ENCODE peak calls at places on chromosomes 12 and 14, in four cellular contexts. W is fibroblast of lung, G is hepatocyte, K is mucosa of descending colon. S is an unnamed sample.

GRCh38 chr14:77111021-77111420 is 13.0 kb downstream of the CIPC start:
- DNase-seq in W (peak), G (no peak), K (no peak), S (no peak)

GRCh38 chr14:30277268-30277667 is 281.7 kb upstream of the G2E3 start:
- DNase-seq in W (no peak), G (no peak), K (no peak), S (no peak)

GRCh38 chr14:65238456-65238855 is 136.1 kb upstream of the MAX start:
- DNase-seq in W (peak), G (peak), K (no peak), S (no peak)

GRCh38 chr12:75932241-75932640 is 99.3 kb downstream of the PHLDA1 start:
- DNase-seq in W (no peak), G (no peak), K (no peak), S (no peak)

GRCh38 chr12:71947645-71948105 is 9.0 kb downstream of the TPH2 start:
- DNase-seq in W (peak), G (peak), K (no peak), S (no peak)

GRCh38 chr14:90624228-90624627 is 192.0 kb downstream of the TTC7B start:
- DNase-seq in W (peak), G (no peak), K (no peak), S (no peak)

GRCh38 chr12:23108957-23109356 is 484.0 kb downstream of the ETNK1 start:
- DNase-seq in W (no peak), G (no peak), K (no peak), S (no peak)

GRCh38 chr12:110857528-110857927 is 10.7 kb downstream of the CCDC63 start:
- DNase-seq in W (no peak), G (no peak), K (no peak), S (no peak)

GRCh38 chr14:48805315-48805714 is 780.9 kb downstream of the RPS29 start:
- DNase-seq in W (no peak), G (peak), K (no peak), S (no peak)

GRCh38 chr14:21136024-21136423 is 19.8 kb downstream of the OR5AU1 start:
- DNase-seq in W (peak), G (no peak), K (no peak), S (no peak)

GRCh38 chr14:79464468-79464867 is 746.8 kb downstream of the DIO2 start:
- DNase-seq in W (peak), G (no peak), K (no peak), S (no peak)

GRCh38 chr12:52214421-52214802 is 18.6 kb upstream of the KRT7 start:
- DNase-seq in W (no peak), G (no peak), K (no peak), S (no peak)

GRCh38 chr14:34593740-34594375 is 36.1 kb downstream of the SNX6 start:
- DNase-seq in W (peak), G (no peak), K (peak), S (no peak)

GRCh38 chr12:68175566-68176033 is 16.1 kb upstream of the IFNG start:
- DNase-seq in W (no peak), G (no peak), K (no peak), S (no peak)

GRCh38 chr12:32482226-32482625 is 82.9 kb downstream of the FGD4 start:
- DNase-seq in W (no peak), G (no peak), K (no peak), S (no peak)

GRCh38 chr12:54385251-54385914 is 850 bp upstream of the ZNF385A start:
- DNase-seq in W (no peak), G (no peak), K (no peak), S (no peak)

GRCh38 chr12:92412931-92413685 is 267.5 kb upstream of the BTG1 start:
- DNase-seq in W (peak), G (no peak), K (no peak), S (no peak)

GRCh38 chr14:25430808-25431207 is 380.9 kb upstream of the STXBP6 start:
- DNase-seq in W (no peak), G (no peak), K (no peak), S (no peak)

GRCh38 chr14:25436906-25437305 is 387.0 kb upstream of the STXBP6 start:
- DNase-seq in W (no peak), G (no peak), K (no peak), S (no peak)

GRCh38 chr14:25431211-25432076 is 381.5 kb upstream of the STXBP6 start:
- DNase-seq in W (no peak), G (peak), K (no peak), S (no peak)
- TF ChIP-seq CTCF in W (no peak), G (peak), K (no peak), S (no peak)

GRCh38 chr14:81302613-81303012 is 81.9 kb upstream of the GTF2A1 start:
- DNase-seq in W (no peak), G (no peak), K (no peak), S (no peak)
- TF ChIP-seq CTCF in W (no peak), G (no peak), K (no peak), S (no peak)

GRCh38 chr14:67436006-67436866 is 24.3 kb upstream of the PLEK2 start:
- DNase-seq in W (no peak), G (no peak), K (no peak), S (no peak)
- TF ChIP-seq CTCF in W (no peak), G (no peak), K (no peak), S (no peak)

DNA sequence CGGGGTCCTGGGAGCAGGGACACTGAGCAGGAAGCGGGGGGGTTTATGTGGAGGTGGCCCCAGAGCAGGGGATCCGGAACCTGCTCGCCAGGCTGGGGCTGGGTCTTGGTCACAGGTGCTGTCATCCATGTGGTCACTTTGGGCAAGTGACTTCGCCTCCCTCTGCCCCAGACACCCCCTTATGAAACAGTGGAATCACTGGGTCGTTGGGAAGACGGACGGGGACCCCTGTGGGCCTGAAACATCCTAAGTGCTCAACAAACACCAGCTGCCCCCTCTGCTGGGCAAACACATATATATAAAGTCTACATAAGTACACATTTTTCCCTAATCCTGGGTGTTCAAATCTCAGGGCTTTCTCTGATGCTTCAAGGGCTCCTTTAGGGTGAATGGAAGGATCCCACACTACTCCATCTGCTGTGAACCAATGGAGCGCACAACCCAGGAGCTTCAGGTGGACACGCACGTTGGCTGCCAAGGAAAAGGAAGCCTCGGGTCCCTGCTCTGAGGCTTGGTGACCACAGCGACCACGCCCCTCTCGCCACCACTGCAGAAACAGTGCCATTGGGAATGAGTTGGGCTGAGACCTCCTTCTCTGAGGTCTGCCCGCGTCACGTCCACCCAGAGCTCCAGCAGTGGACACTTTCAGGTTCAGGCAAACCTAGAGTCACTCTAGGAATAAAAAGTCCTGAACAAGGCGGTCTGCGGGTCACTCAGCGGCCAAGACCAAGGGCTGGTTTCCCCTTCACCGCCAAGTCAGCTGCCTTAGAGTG is 54.6 kb downstream of the CDC42BPB start:
- DNase-seq in W (no peak), G (no peak), K (no peak), S (no peak)
- TF ChIP-seq CTCF in W (peak), G (no peak), K (no peak), S (no peak)

GRCh38 chr12:127712561-127712960 is 554.4 kb upstream of the TMEM132C start:
- DNase-seq in W (no peak), G (no peak), K (no peak), S (no peak)

GRCh38 chr12:127716181-127716580 is 550.8 kb upstream of the TMEM132C start:
- DNase-seq in W (no peak), G (no peak), K (no peak), S (no peak)

GRCh38 chr12:127711108-127711507 is 555.9 kb upstream of the TMEM132C start:
- DNase-seq in W (no peak), G (no peak), K (no peak), S (no peak)
- TF ChIP-seq CTCF in W (peak), G (peak), K (no peak), S (peak)

DNA sequence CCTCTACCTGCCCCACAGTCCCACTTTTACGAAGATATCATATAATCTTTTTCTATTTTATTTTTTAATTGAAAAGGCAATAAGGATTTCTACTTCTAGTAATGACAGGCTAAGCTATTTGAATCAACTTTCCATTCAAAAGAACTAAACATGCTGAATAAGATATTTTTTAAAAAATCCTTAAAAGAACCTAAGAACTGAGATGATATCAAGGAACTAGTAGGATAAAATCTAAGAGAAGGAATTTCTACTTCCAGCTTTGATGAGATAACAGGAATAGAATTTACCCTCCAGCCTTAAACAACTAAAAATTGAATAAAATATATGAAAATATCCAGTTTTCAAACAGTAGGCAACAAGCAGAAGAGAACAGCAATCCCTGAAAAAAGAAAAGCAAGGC is 69.0 kb downstream of the TMEM116 start:
- DNase-seq in W (no peak), G (no peak), K (no peak), S (no peak)
- TF ChIP-seq CTCF in W (no peak), G (no peak), K (no peak), S (no peak)